ENCODE peak calls at places on chromosomes 16 and 17, in seven cellular contexts. E is Karpas-422; C is ascending aorta; A is CD4-positive, alpha-beta T cell; X is fibroblast of lung; V is aorta; D is right atrium auricular region. T is an unnamed sample.

GRCh38 chr17:57670769-57671545 is 74.1 kb downstream of the CCDC182 start:
- DNase-seq in E (no peak), C (peak; percentile 27), A (no peak), X (no peak), V (no peak), D (peak; percentile 43), T (no peak)

GRCh38 chr17:63024716-63025115 is 58.7 kb downstream of the TANC2 start:
- DNase-seq in E (no peak), C (no peak), A (no peak), X (peak; percentile 18), V (no peak), D (no peak), T (no peak)

GRCh38 chr16:46972971-46973456 is 460 bp downstream of the DNAJA2 start:
- DNase-seq in E (peak; percentile 75), C (peak; percentile 69), A (peak; percentile 9), X (no peak), V (peak; percentile 55), D (peak; percentile 59), T (peak; percentile 36)

GRCh38 chr17:38578641-38579480 is 26.9 kb downstream of the SRCIN1 start:
- DNase-seq in E (no peak), C (no peak), A (no peak), X (no peak), V (no peak), D (no peak), T (no peak)

GRCh38 chr17:63842540-63843386 is at the start of gene SMARCD2:
- DNase-seq in E (peak; percentile 99), C (peak; percentile 99), A (peak; percentile 98), X (peak; percentile 100), V (peak; percentile 99), D (peak; percentile 97), T (peak; percentile 99)

GRCh38 chr17:62800580-62800979 is 7.5 kb downstream of the MARCHF10 start:
- DNase-seq in E (no peak), C (peak; percentile 27), A (no peak), X (peak; percentile 27), V (no peak), D (no peak), T (no peak)

GRCh38 chr17:81608082-81608481 is 28.8 kb downstream of the NPLOC4 start:
- DNase-seq in E (no peak), C (no peak), A (no peak), X (peak; percentile 15), V (no peak), D (no peak), T (no peak)

GRCh38 chr16:71700822-71701221 is 23.7 kb downstream of the PHLPP2 start:
- DNase-seq in E (no peak), C (no peak), A (no peak), X (no peak), V (no peak), D (no peak), T (no peak)

GRCh38 chr16:6160871-6161270 is 1063.3 kb upstream of the EEF2KMT start:
- DNase-seq in E (no peak), C (no peak), A (no peak), X (no peak), V (no peak), D (no peak), T (no peak)

GRCh38 chr17:80916246-80916645 is 75.4 kb upstream of the CHMP6 start:
- DNase-seq in E (no peak), C (no peak), A (no peak), X (no peak), V (no peak), D (no peak), T (no peak)

GRCh38 chr16:81432899-81433560 is 11.6 kb upstream of the CMIP start:
- DNase-seq in E (no peak), C (no peak), A (no peak), X (no peak), V (no peak), D (no peak), T (no peak)
- H3K27ac ChIP-seq in E (no peak overlapping the region), C (no peak overlapping the region), A (no peak overlapping the region), X (no peak overlapping the region), V (no peak overlapping the region), D (no peak overlapping the region), T (no peak overlapping the region)

DNA sequence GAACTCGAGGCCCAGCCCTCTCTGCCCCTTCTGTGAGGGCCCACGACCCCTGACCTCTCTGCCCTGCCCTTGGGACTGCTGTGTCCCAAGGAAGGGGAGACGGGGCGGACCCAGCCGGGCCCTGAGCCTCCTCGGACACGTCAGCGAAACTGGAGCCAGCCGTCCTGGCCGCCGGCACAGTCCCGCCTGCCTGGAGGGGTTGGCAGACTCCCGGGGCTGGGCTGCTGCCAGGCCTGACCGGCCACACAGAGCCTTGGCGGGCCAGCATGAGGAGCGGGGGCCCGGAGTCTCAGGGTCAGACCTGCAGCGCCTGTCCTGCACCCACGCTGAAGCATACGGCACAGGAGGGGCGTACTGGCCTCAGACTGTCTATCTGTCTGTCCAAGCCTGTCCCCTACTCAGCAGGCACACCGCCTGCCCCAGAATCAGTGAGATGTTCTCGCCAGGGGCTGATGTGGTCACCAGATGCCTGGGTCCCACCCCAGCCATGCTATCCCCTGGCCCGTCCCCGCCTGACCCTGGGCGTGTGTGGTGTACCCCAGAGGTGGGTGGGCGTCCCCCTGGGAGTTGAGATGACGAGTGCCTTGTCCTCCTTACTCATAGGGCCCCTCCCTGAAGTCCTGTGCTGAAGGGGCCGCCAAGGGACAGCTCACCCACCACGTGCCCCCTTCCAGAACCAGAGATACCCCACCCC is 4.6 kb downstream of the VASN start:
- DNase-seq in E (no peak), C (peak; percentile 97), A (no peak), X (peak; percentile 90), V (peak; percentile 96), D (peak; percentile 92), T (no peak)
- H3K27ac ChIP-seq in E (no peak overlapping the region), C (peak overlapping the region; percentile 94), A (no peak overlapping the region), X (peak overlapping the region; percentile 94), V (peak overlapping the region; percentile 94), D (peak overlapping the region; percentile 89), T (no peak overlapping the region)

GRCh38 chr16:56985962-56986360 is 3.4 kb upstream of the NLRC5 start:
- DNase-seq in E (no peak), C (no peak), A (no peak), X (no peak), V (peak; percentile 9), D (no peak), T (no peak)
- H3K27ac ChIP-seq in E (peak overlapping the region; percentile 79), C (peak overlapping the region; percentile 57), A (peak overlapping the region; percentile 33), X (peak overlapping the region; percentile 55), V (no peak overlapping the region), D (peak overlapping the region; percentile 59), T (peak overlapping the region; percentile 62)

GRCh38 chr17:55728833-55729232 is 6.2 kb upstream of the TMEM100 start:
- DNase-seq in E (no peak), C (no peak), A (no peak), X (no peak), V (no peak), D (no peak), T (no peak)

GRCh38 chr17:55728361-55728760 is 5.7 kb upstream of the TMEM100 start:
- DNase-seq in E (no peak), C (no peak), A (no peak), X (no peak), V (no peak), D (no peak), T (no peak)

GRCh38 chr17:55727275-55727674 is 4.6 kb upstream of the TMEM100 start:
- DNase-seq in E (no peak), C (no peak), A (no peak), X (no peak), V (no peak), D (no peak), T (no peak)

GRCh38 chr17:55726440-55726839 is 3.8 kb upstream of the TMEM100 start:
- DNase-seq in E (no peak), C (peak; percentile 85), A (no peak), X (peak; percentile 98), V (peak; percentile 67), D (peak; percentile 87), T (no peak)

DNA sequence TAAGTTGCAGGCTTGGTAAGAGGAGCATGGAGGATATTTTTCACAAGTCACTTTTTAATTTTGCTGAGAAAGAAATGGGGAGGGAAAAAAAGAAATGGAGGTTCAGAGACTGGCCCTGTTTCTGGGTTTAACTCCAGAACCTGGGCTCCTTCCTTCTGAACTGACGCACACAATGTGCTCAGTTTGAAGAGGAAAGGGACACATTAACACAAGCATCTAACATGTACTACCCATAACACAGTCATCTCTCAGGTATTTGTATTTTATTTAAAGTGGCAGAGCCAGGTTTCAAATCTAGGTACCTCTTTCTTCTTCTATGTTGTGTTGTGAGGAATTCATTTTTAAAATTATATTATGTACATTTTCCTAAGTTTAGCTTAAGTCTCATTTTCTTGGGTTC is 5.3 kb upstream of the TMEM100 start:
- DNase-seq in E (no peak), C (no peak), A (no peak), X (no peak), V (no peak), D (no peak), T (no peak)
- H3K27ac ChIP-seq in E (no peak overlapping the region), C (peak overlapping the region; percentile 66), A (no peak overlapping the region), X (no peak overlapping the region), V (no peak overlapping the region), D (peak overlapping the region; percentile 50), T (no peak overlapping the region)

DNA sequence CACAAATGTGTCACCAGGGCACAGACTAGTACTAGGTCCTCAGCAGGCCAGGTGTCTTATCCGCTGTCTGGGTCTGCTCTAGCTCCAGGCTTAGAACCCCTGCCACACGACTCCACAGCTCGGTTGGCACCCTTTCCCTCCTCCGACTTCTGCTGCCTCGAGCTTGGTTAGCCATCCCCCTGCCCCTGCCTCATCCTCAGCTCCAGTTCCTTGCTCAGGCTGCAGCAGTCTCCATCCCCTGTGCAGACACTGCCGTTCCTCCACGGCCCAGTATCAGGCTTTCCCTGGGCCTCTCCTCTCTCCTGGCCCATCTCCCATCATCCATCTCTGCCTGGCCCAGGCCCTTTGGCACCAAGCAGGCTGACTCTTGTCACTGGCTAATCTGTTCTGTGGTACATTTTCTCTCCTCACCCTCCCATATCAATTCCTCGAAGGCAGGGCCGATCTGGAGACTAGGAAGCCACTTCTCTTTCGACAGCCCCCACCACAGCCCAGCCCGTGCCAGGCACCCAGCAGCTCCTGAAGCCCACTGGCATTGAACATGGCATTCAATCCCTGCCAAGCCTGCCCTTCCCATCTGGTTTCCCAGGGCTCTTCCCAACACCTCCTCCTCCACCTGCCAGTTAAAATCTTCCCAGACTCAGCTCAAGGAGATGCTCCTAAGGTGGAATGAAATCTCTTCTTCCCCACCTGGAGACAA is 1.4 kb upstream of the GRN start:
- DNase-seq in E (no peak), C (no peak), A (no peak), X (no peak), V (peak; percentile 44), D (no peak), T (no peak)
- H3K27ac ChIP-seq in E (no peak overlapping the region), C (no peak overlapping the region), A (no peak overlapping the region), X (no peak overlapping the region), V (no peak overlapping the region), D (no peak overlapping the region), T (no peak overlapping the region)

GRCh38 chr17:47273245-47273644 is 19.6 kb downstream of the ITGB3 start:
- DNase-seq in E (no peak), C (no peak), A (no peak), X (no peak), V (no peak), D (no peak), T (no peak)

GRCh38 chr17:47276444-47276843 is 22.8 kb downstream of the ITGB3 start:
- DNase-seq in E (no peak), C (no peak), A (no peak), X (no peak), V (no peak), D (no peak), T (no peak)

GRCh38 chr17:47272491-47272890 is 18.9 kb downstream of the ITGB3 start:
- DNase-seq in E (no peak), C (no peak), A (no peak), X (no peak), V (no peak), D (no peak), T (no peak)

GRCh38 chr17:47275245-47275984 is 21.8 kb downstream of the ITGB3 start:
- DNase-seq in E (no peak), C (peak; percentile 92), A (no peak), X (peak; percentile 93), V (peak; percentile 93), D (peak; percentile 80), T (no peak)

GRCh38 chr17:47274319-47275069 is 20.9 kb downstream of the ITGB3 start:
- DNase-seq in E (no peak), C (peak; percentile 51), A (no peak), X (no peak), V (no peak), D (no peak), T (no peak)
- H3K27ac ChIP-seq in E (no peak overlapping the region), C (peak overlapping the region; percentile 97), A (no peak overlapping the region), X (no peak overlapping the region), V (peak overlapping the region; percentile 82), D (peak overlapping the region; percentile 85), T (no peak overlapping the region)